ENCODE peak calls at places on chromosomes 16 and 17, in eight cellular contexts. C is transverse colon, K is HFF-Myc, B is endodermal cell, J is nephron progenitor cell, I is RWPE1, L is lower lobe of right lung, Y is prostate gland. M is an unnamed sample.
A peak's percentile ranks its signal among the peaks of the same experiment; 100 is the strongest.

GRCh38 chr17:1820518-1821252 is 9.0 kb downstream of the SMYD4 start:
- DNase-seq in L (no peak), C (no peak), I (no peak), J (no peak), K (no peak), Y (no peak), B (no peak), M (no peak)

GRCh38 chr16:88453621-88454314 is 688 bp downstream of the ZFPM1 start:
- DNase-seq in J (peak; percentile 60), B (peak; percentile 65), I (peak; percentile 30), L (no peak), Y (no peak), C (no peak), K (no peak), M (no peak)

GRCh38 chr16:78269251-78269650 is 169.8 kb downstream of the WWOX start:
- DNase-seq in Y (no peak), J (no peak), I (no peak), C (no peak), K (no peak), L (no peak), B (no peak), M (no peak)

GRCh38 chr16:12395266-12395665 is 408.4 kb downstream of the CPPED1 start:
- DNase-seq in K (no peak), J (no peak), Y (no peak), C (no peak), B (no peak), I (no peak), L (no peak), M (no peak)

GRCh38 chr16:21060027-21060510 is 90.6 kb downstream of the DNAH3 start:
- DNase-seq in K (no peak), B (no peak), L (no peak), I (no peak), C (no peak), Y (no peak), J (no peak), M (no peak)

GRCh38 chr16:19589771-19590302 is 34.3 kb downstream of the VPS35L start:
- DNase-seq in J (no peak), C (no peak), L (no peak), B (no peak), I (no peak), Y (no peak), K (peak; percentile 36), M (no peak)

GRCh38 chr16:67781548-67781921 is 24.8 kb downstream of the RANBP10 start:
- DNase-seq in B (no peak), I (no peak), Y (no peak), K (no peak), C (no peak), J (no peak), L (no peak), M (no peak)

GRCh38 chr16:51522902-51523301 is 371.8 kb upstream of the SALL1 start:
- DNase-seq in B (no peak), I (no peak), C (no peak), Y (no peak), K (no peak), L (no peak), J (no peak), M (no peak)

GRCh38 chr16:1078579-1079021 is 6.1 kb downstream of the SSTR5 start:
- DNase-seq in C (peak; percentile 72), Y (peak; percentile 91), L (no peak), B (no peak), J (no peak), K (no peak), I (peak; percentile 92), M (no peak)

GRCh38 chr17:76241205-76241539 is 879 bp upstream of the RNF157 start:
- DNase-seq in I (no peak), L (no peak), K (no peak), J (no peak), C (peak; percentile 41), B (no peak), Y (no peak), M (no peak)

GRCh38 chr17:17575360-17576251 is 15.9 kb downstream of the PEMT start:
- DNase-seq in L (no peak), B (no peak), C (no peak), J (no peak), I (peak; percentile 41), K (peak; percentile 92), Y (no peak), M (no peak)

GRCh38 chr17:29178750-29179231 is 1.4 kb downstream of the MYO18A start:
- DNase-seq in K (no peak), Y (no peak), I (peak; percentile 84), J (no peak), B (peak; percentile 78), C (peak; percentile 62), L (no peak), M (peak; percentile 13)

GRCh38 chr17:42075789-42076188 is 22.5 kb downstream of the ZNF385C start:
- DNase-seq in J (no peak), Y (no peak), L (no peak), I (no peak), K (no peak), C (no peak), B (no peak), M (no peak)

GRCh38 chr16:1989209-1989825 is 453 bp upstream of the SYNGR3 start:
- DNase-seq in I (no peak), J (no peak), K (no peak), B (peak; percentile 79), C (no peak), L (no peak), Y (no peak), M (no peak)

GRCh38 chr16:50371936-50372595 is 3.3 kb upstream of the BRD7 start:
- DNase-seq in Y (no peak), J (peak; percentile 56), C (no peak), B (peak; percentile 83), L (no peak), I (no peak), K (no peak), M (no peak)
- TF ChIP-seq CTCF in Y (no peak), J (peak; percentile 31), C (no peak), B (peak; percentile 56), L (peak; percentile 14), I (no peak), K (peak; percentile 39), M (peak; percentile 23)

GRCh38 chr17:49549691-49550678 is 25.7 kb upstream of the NXPH3 start:
- DNase-seq in I (no peak), K (no peak), J (no peak), C (no peak), Y (no peak), B (peak; percentile 55), L (no peak), M (no peak)

GRCh38 chr17:49549311-49549605 is 26.4 kb upstream of the NXPH3 start:
- DNase-seq in B (no peak), K (no peak), I (no peak), C (no peak), L (no peak), Y (no peak), J (no peak), M (no peak)

GRCh38 chr17:49548051-49548505 is 27.6 kb upstream of the NXPH3 start:
- DNase-seq in I (no peak), J (no peak), Y (no peak), B (peak; percentile 56), K (no peak), L (no peak), C (no peak), M (no peak)

GRCh38 chr17:49547566-49547965 is 28.1 kb upstream of the NXPH3 start:
- DNase-seq in L (no peak), C (no peak), K (no peak), Y (no peak), B (peak; percentile 51), I (no peak), J (no peak), M (no peak)

DNA sequence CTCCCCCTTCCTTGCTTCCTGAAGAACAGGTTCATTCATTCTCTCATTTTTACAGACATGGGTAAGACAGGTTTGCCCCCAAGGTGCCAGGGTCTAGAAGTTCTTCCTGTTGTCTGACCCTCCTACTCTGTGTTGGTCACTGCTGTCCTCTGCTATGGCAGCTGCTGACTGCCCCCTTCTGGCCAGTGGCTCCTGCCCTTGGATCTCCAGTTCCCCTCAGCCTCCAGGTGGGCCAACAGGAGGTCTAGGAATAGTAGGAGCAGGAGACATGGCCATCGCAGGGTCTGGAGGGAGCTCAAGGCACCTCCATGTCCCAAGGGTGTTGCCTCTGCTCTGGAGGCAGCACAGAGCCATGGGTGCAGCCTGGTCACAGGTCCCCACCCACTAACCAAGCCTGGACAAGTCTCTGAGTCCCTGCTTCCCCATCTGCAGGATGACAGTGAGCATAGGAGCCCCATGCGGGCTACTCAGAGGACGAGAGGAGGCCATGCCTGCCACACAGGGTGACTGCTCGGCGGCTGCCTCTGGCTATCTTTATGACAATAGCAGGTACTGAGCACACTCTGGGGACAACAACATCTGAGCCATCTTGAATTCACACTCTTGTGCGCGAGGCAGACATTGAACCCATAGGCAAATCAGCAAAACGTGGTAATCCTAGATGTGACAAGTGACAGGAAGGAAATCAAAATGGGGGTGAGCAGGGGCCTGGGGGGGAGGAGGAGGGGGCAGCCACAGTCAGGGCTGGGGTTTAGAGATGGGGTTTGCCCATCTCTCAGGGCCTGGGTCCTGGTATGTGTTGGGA is 27.0 kb upstream of the NXPH3 start:
- DNase-seq in I (no peak), K (no peak), Y (no peak), C (no peak), B (peak; percentile 96), L (no peak), J (no peak), M (no peak)
- TF ChIP-seq CTCF in I (peak; percentile 42), K (peak; percentile 76), Y (no peak), C (peak; percentile 39), B (peak; percentile 90), L (peak; percentile 54), J (peak; percentile 28), M (peak; percentile 62)

DNA sequence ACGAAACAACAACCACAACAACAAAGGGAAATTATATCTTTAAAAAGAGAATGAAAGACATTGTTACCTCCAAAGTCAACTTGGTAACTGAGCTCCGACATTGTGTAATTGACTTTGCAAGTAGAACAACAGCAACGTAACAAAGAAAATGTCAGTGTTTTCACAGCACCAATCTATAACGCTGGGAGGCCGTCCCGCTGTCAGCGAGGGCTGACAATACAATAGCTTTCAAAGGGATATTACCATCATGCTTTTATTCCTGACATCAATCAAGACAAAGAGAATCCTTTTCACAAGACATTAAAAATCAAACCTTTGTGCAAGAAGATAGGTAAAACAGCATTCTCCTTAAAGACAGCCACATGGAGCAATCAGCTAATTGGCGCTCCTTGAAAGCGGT is 6.2 kb downstream of the ZNF423 start:
- DNase-seq in I (no peak), L (no peak), C (no peak), K (no peak), J (no peak), B (no peak), Y (no peak), M (no peak)
- TF ChIP-seq CTCF in I (no peak), L (no peak), C (no peak), K (no peak), J (no peak), B (no peak), Y (no peak), M (no peak)

DNA sequence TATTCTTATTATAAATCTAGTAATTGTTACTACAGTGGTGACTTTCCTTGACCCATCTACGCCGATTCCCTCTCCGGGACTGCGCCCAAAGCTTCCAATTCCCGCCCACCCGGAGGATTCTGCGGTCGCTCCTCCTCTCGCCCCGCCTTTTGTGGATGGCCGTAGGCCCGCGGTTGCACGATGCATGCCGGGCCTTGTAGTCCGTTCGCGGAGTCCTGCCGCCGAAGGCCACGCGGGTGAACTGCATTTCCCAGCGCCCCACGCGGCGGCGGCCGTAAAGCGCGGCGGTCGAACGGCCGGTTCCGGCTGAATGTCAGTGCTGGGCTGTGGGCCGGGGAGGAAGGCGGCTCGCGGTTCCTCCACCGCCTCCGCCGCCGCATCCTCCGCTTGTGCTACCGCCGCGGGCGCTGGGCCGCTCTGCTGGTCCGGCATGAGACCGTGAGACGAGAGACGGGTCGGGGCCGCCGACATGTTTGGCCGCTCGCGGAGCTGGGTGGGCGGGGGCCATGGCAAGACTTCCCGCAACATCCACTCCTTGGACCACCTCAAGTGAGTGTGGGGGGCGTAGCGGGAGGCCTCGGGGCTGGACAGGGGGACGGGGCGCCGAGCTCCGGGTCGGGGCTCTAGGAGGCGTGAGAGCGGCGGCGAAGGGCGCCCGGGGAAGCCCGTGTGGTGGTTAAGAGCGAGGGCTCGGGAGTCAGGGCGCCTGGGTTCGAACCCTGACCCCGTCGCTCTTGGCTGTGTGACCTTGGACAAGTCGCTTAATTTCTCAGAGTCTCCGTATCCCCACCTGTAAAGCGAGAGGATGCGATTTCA is at the start of gene CLEC16A:
- DNase-seq in B (peak; percentile 99), C (peak; percentile 98), J (peak; percentile 97), I (peak; percentile 95), K (peak; percentile 80), Y (peak; percentile 96), L (peak; percentile 99), M (peak; percentile 79)
- TF ChIP-seq CTCF in B (peak; percentile 38), C (no peak), J (no peak), I (no peak), K (no peak), Y (no peak), L (no peak), M (no peak)

M was measured in D721Med.